ENCODE peak calls at places on chromosome 21, in ten cellular contexts. G is AG20443; Z is SJSA1; T is activated effector memory CD4-positive, alpha-beta T cell treated with anti-CD3 and anti-CD28 coated beads, Interleukin-2, amount 50 U/mL, for 16 hours; J is D721Med; N is OCI-M1; L is GM12892; I is PC-3; V is substantia nigra; C is HCT116. Y is an unnamed sample.

GRCh38 chr21:34105947-34106541 is 32.7 kb downstream of the MRPS6 start:
- DNase-seq in G (no peak), Z (no peak), T (no peak), J (no peak), N (no peak), L (no peak), I (no peak), V (no peak), C (no peak), Y (no peak)

GRCh38 chr21:36910581-36911307 is 55.7 kb downstream of the HLCS start:
- DNase-seq in G (peak; percentile 34), Z (no peak), T (no peak), J (no peak), N (no peak), L (no peak), I (peak; percentile 15), V (no peak), C (no peak), Y (no peak)

GRCh38 chr21:41369105-41369914 is 7.5 kb downstream of the MX2 start:
- DNase-seq in G (no peak), Z (no peak), T (peak; percentile 75), J (no peak), N (peak; percentile 10), L (peak; percentile 49), I (no peak), V (no peak), C (no peak), Y (no peak)

GRCh38 chr21:45821315-45822001 is 160.1 kb upstream of the COL6A1 start:
- DNase-seq in G (no peak), Z (no peak), T (peak; percentile 46), J (no peak), N (no peak), L (no peak), I (no peak), V (no peak), C (no peak), Y (no peak)

GRCh38 chr21:45003331-45004058 is 63.7 kb downstream of the SLX9 start:
- DNase-seq in G (no peak), Z (no peak), T (no peak), J (no peak), N (no peak), L (no peak), I (no peak), V (peak; percentile 36), C (no peak), Y (no peak)

GRCh38 chr21:32728455-32729237 is 833 bp upstream of the SYNJ1 start:
- DNase-seq in G (no peak), Z (no peak), T (no peak), J (no peak), N (no peak), L (no peak), I (no peak), V (peak; percentile 38), C (no peak), Y (peak; percentile 44)

GRCh38 chr21:42360317-42360716 is 6.0 kb downstream of the TFF1 start:
- DNase-seq in G (no peak), Z (peak; percentile 64), T (no peak), J (no peak), N (peak; percentile 19), L (no peak), I (peak; percentile 25), V (no peak), C (peak; percentile 59), Y (no peak)

GRCh38 chr21:34790834-34791233 is 122.0 kb downstream of the CLIC6 start:
- DNase-seq in G (no peak), Z (no peak), T (no peak), J (no peak), N (no peak), L (no peak), I (peak; percentile 43), V (no peak), C (no peak), Y (no peak)

GRCh38 chr21:43632373-43632905 is 26.8 kb downstream of the HSF2BP start:
- DNase-seq in G (no peak), Z (no peak), T (no peak), J (no peak), N (no peak), L (no peak), I (no peak), V (no peak), C (no peak), Y (no peak)

GRCh38 chr21:34846601-34847112 is 177.9 kb downstream of the CLIC6 start:
- DNase-seq in G (peak; percentile 55), Z (peak; percentile 71), T (no peak), J (no peak), N (no peak), L (no peak), I (peak; percentile 93), V (no peak), C (peak; percentile 61), Y (no peak)

GRCh38 chr21:38766987-38767722 is 38.6 kb upstream of the ETS2 start:
- DNase-seq in G (no peak), Z (no peak), T (peak; percentile 83), J (no peak), N (peak; percentile 85), L (peak; percentile 44), I (no peak), V (no peak), C (no peak), Y (no peak)

GRCh38 chr21:34822209-34822608 is 153.4 kb downstream of the CLIC6 start:
- DNase-seq in G (no peak), Z (no peak), T (no peak), J (no peak), N (no peak), L (no peak), I (no peak), V (no peak), C (no peak), Y (no peak)

GRCh38 chr21:15094706-15095105 is 29.9 kb upstream of the NRIP1 start:
- DNase-seq in G (no peak), Z (no peak), T (no peak), J (no peak), N (no peak), L (no peak), I (no peak), V (no peak), C (no peak), Y (no peak)

GRCh38 chr21:36825683-36826082 is 126.8 kb downstream of the SIM2 start:
- DNase-seq in G (no peak), Z (no peak), T (no peak), J (no peak), N (no peak), L (no peak), I (no peak), V (no peak), C (no peak), Y (no peak)

GRCh38 chr21:35749904-35750303 is 310.4 kb downstream of the SETD4 start:
- DNase-seq in G (no peak), Z (no peak), T (no peak), J (no peak), N (no peak), L (no peak), I (no peak), V (no peak), C (no peak), Y (no peak)

GRCh38 chr21:15625363-15625762 is 104.4 kb upstream of the USP25 start:
- DNase-seq in G (no peak), Z (no peak), T (no peak), J (no peak), N (no peak), L (no peak), I (no peak), V (no peak), C (no peak), Y (no peak)

GRCh38 chr21:41865002-41865777 is 14.0 kb downstream of the PRDM15 start:
- DNase-seq in G (no peak), Z (no peak), T (peak; percentile 37), J (no peak), N (peak; percentile 31), L (peak; percentile 51), I (no peak), V (no peak), C (no peak), Y (no peak)

GRCh38 chr21:29168874-29169273 is 38.4 kb downstream of the MAP3K7CL start:
- DNase-seq in G (no peak), Z (no peak), T (no peak), J (no peak), N (no peak), L (no peak), I (peak; percentile 98), V (no peak), C (peak; percentile 75), Y (no peak)

GRCh38 chr21:36627242-36627641 is 71.7 kb upstream of the SIM2 start:
- DNase-seq in G (peak; percentile 28), Z (peak; percentile 73), T (no peak), J (no peak), N (no peak), L (no peak), I (peak; percentile 96), V (no peak), C (no peak), Y (no peak)

GRCh38 chr21:25895565-25896205 is 160.9 kb downstream of the GABPA start:
- DNase-seq in G (peak; percentile 59), Z (no peak), T (no peak), J (no peak), N (peak; percentile 50), L (no peak), I (peak; percentile 53), V (peak; percentile 21), C (no peak), Y (peak; percentile 10)

GRCh38 chr21:17428484-17428869 is 84.4 kb upstream of the CXADR start:
- DNase-seq in G (no peak), Z (no peak), T (no peak), J (no peak), N (no peak), L (no peak), I (no peak), V (no peak), C (no peak), Y (no peak)

GRCh38 chr21:40186036-40186435 is 318.8 kb downstream of the PCP4 start:
- DNase-seq in G (no peak), Z (no peak), T (no peak), J (no peak), N (no peak), L (no peak), I (no peak), V (no peak), C (no peak), Y (no peak)

GRCh38 chr21:28402616-28402989 is 590.1 kb downstream of the LTN1 start:
- DNase-seq in G (no peak), Z (no peak), T (no peak), J (no peak), N (no peak), L (no peak), I (peak; percentile 55), V (no peak), C (no peak), Y (no peak)

GRCh38 chr21:42597487-42598158 is 55.8 kb upstream of the PDE9A start:
- DNase-seq in G (no peak), Z (no peak), T (no peak), J (no peak), N (no peak), L (no peak), I (no peak), V (no peak), C (no peak), Y (no peak)

GRCh38 chr21:17436626-17437111 is 76.2 kb upstream of the CXADR start:
- DNase-seq in G (no peak), Z (no peak), T (no peak), J (no peak), N (no peak), L (no peak), I (no peak), V (no peak), C (no peak), Y (no peak)

GRCh38 chr21:44289381-44290010 is 3.8 kb downstream of the AIRE start:
- DNase-seq in G (no peak), Z (no peak), T (no peak), J (no peak), N (no peak), L (no peak), I (no peak), V (no peak), C (no peak), Y (no peak)